ENCODE peak calls at places on chromosomes 1 and 21, in five cellular contexts. X, I, N, Q and E are unnamed samples.

GRCh38 chr1:96845464-96845863 is 123.9 kb downstream of the PTBP2 start:
- DNase-seq in X (peak), I (no peak), N (no peak), Q (peak), E (peak)

GRCh38 chr1:225695578-225696332 is 42.8 kb upstream of the ENAH start:
- DNase-seq in X (no peak), I (no peak), N (no peak), Q (no peak), E (peak)

GRCh38 chr1:176800978-176801552 is 338.1 kb downstream of the PAPPA2 start:
- DNase-seq in X (peak), I (no peak), N (no peak), Q (no peak), E (no peak)

GRCh38 chr1:110879758-110880606 is 7.0 kb downstream of the CD53 start:
- DNase-seq in X (no peak), I (no peak), N (no peak), Q (no peak), E (peak)

GRCh38 chr1:153509729-153510354 is 25.9 kb downstream of the S100A6 start:
- DNase-seq in X (peak), I (peak), N (peak), Q (no peak), E (peak)

GRCh38 chr1:112818990-112819689 is 104.0 kb upstream of the PPM1J start:
- DNase-seq in X (peak), I (peak), N (peak), Q (peak), E (peak)

GRCh38 chr21:34981793-34982192 is 67.3 kb downstream of the RUNX1 start:
- DNase-seq in X (no peak), I (no peak), N (no peak), Q (no peak), E (no peak)

GRCh38 chr1:9453375-9454093 is 85.7 kb upstream of the SLC25A33 start:
- DNase-seq in X (no peak), I (no peak), N (no peak), Q (no peak), E (no peak)

GRCh38 chr21:15826147-15826780 is 96.5 kb downstream of the USP25 start:
- DNase-seq in X (peak), I (no peak), N (peak), Q (peak), E (peak)

GRCh38 chr1:234326493-234327366 is 46.5 kb upstream of the COA6 start:
- DNase-seq in X (peak), I (peak), N (peak), Q (peak), E (peak)

GRCh38 chr21:31459457-31459856 is 115.4 kb upstream of the TIAM1 start:
- DNase-seq in X (peak), I (no peak), N (no peak), Q (no peak), E (no peak)

GRCh38 chr1:220788146-220788545 is 1.4 kb downstream of the MTARC1 start:
- DNase-seq in X (peak), I (no peak), N (no peak), Q (peak), E (no peak)

GRCh38 chr1:204426474-204426873 is 14.9 kb upstream of the PPP1R15B start:
- DNase-seq in X (no peak), I (no peak), N (no peak), Q (no peak), E (no peak)

GRCh38 chr1:51736702-51737101 is 119.8 kb downstream of the OSBPL9 start:
- DNase-seq in X (no peak), I (peak), N (peak), Q (peak), E (peak)

GRCh38 chr1:110477445-110477957 is 26.6 kb downstream of the PROK1 start:
- DNase-seq in X (peak), I (no peak), N (no peak), Q (peak), E (peak)

GRCh38 chr1:85320371-85321131 is 44.1 kb upstream of the BCL10 start:
- DNase-seq in X (no peak), I (no peak), N (peak), Q (peak), E (peak)

GRCh38 chr1:15151377-15151806 is 2.2 kb upstream of the TMEM51 start:
- DNase-seq in X (no peak), I (no peak), N (no peak), Q (no peak), E (no peak)

GRCh38 chr1:21857142-21857839 is 45.2 kb downstream of the LDLRAD2 start:
- DNase-seq in X (no peak), I (no peak), N (peak), Q (peak), E (no peak)

GRCh38 chr1:9127395-9128160 is 1.3 kb downstream of the GPR157 start:
- DNase-seq in X (no peak), I (no peak), N (no peak), Q (no peak), E (no peak)

GRCh38 chr1:7613851-7614205 is 157.3 kb upstream of the VAMP3 start:
- DNase-seq in X (no peak), I (no peak), N (no peak), Q (no peak), E (no peak)

GRCh38 chr1:212515329-212515760 is 82.6 kb downstream of the NENF start:
- DNase-seq in X (peak), I (no peak), N (no peak), Q (no peak), E (no peak)

GRCh38 chr1:77489910-77490309 is 192.5 kb downstream of the ZZZ3 start:
- DNase-seq in X (no peak), I (no peak), N (peak), Q (peak), E (no peak)

GRCh38 chr1:65176071-65176470 is 28.1 kb downstream of the AK4 start:
- DNase-seq in X (no peak), I (no peak), N (no peak), Q (no peak), E (no peak)
- TF ChIP-seq CTCF in X (no peak), I (no peak), N (no peak), Q (no peak), E (no peak)

DNA sequence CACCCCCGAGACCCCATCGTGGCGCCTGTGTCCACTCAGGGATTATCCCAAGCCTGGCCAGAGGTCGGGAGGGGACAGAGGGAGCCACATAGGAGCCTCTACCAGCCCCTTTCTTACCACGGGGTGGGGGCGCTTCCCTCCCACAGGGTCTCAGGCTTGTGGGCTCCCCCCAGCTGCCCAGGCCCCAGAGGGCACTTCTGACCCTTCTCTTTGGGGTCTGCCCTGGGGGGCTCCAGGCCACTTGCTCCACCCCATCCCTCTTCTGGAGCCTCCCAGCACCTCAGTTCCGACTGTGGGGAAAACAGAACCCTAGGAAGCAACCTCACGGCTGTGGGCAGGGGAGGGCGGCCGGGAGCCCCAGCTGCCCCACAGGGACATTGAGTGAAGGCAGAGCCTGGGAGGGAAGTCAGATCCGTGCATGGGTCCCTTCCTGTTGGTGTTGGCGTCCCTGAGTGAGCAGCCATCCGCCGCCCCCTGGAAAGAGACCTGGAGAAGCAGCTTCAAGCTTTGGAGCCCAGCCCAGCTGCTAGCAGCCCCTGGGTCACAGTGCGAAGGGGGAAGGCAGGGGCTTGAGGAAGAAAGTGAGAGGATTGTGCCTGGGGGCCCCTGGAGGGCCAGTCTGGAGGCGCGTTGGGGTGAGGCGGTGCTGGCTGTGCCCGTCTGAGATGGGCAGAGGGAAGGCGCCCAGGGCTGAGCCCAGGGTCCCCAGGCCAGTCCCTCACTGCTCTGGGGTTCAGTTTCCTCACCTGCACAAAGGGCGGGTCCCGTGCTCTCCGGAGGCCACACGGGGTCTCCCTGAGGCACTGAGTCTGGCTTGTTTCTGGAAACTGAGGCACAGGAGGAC is 22.1 kb downstream of the RRP1 start:
- DNase-seq in X (peak), I (no peak), N (no peak), Q (no peak), E (no peak)
- H3K4me3 ChIP-seq in X (no peak), I (no peak), N (no peak), Q (no peak), E (peak)

GRCh38 chr1:40094481-40095110 is 2.5 kb downstream of the PPT1 start:
- DNase-seq in X (no peak), I (no peak), N (no peak), Q (no peak), E (no peak)

GRCh38 chr1:40092241-40092640 is 4.8 kb downstream of the PPT1 start:
- DNase-seq in X (no peak), I (no peak), N (no peak), Q (peak), E (no peak)

GRCh38 chr1:40092811-40093617 is 4.0 kb downstream of the PPT1 start:
- DNase-seq in X (no peak), I (no peak), N (no peak), Q (peak), E (no peak)

GRCh38 chr1:40096646-40096976 is 441 bp downstream of the PPT1 start:
- DNase-seq in X (no peak), I (no peak), N (no peak), Q (no peak), E (no peak)

GRCh38 chr1:40096977-40097782 is at the start of gene PPT1:
- DNase-seq in X (peak), I (peak), N (peak), Q (peak), E (peak)
- TF ChIP-seq CTCF in X (no peak), I (no peak), N (peak), Q (no peak), E (peak)

GRCh38 chr1:155713054-155713453 is 24.2 kb downstream of the DAP3 start:
- DNase-seq in X (no peak), I (no peak), N (no peak), Q (no peak), E (no peak)

GRCh38 chr1:155717041-155717440 is 28.1 kb downstream of the DAP3 start:
- DNase-seq in X (no peak), I (no peak), N (no peak), Q (no peak), E (no peak)

GRCh38 chr1:155719703-155720102 is 30.8 kb downstream of the DAP3 start:
- DNase-seq in X (no peak), I (no peak), N (no peak), Q (no peak), E (no peak)

GRCh38 chr1:155715777-155716176 is 26.9 kb downstream of the DAP3 start:
- DNase-seq in X (no peak), I (no peak), N (no peak), Q (no peak), E (no peak)
- H3K4me3 ChIP-seq in X (no peak), I (no peak), N (no peak), Q (no peak), E (no peak)

DNA sequence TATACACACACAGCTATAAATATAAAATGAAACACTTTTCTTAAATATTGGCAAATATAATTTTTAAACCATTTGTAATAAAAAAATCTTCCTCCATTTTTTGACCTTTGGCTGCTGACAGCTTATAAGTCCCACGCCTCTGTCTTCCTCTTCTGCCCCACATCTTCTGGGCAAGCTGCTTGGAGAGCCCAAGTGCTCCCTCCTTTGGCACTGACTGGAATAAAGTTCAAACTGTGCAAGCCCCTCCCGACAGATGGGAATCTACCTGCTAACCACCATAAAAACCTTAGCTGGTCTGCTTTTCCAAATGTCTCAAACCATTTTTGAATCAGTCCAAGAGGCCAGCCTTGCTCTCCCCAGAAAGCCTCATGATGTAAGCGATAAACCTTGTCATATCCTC is 99.7 kb downstream of the SNX7 start:
- DNase-seq in X (peak), I (no peak), N (no peak), Q (no peak), E (peak)
- TF ChIP-seq CTCF in X (peak), I (no peak), N (no peak), Q (no peak), E (peak)

DNA sequence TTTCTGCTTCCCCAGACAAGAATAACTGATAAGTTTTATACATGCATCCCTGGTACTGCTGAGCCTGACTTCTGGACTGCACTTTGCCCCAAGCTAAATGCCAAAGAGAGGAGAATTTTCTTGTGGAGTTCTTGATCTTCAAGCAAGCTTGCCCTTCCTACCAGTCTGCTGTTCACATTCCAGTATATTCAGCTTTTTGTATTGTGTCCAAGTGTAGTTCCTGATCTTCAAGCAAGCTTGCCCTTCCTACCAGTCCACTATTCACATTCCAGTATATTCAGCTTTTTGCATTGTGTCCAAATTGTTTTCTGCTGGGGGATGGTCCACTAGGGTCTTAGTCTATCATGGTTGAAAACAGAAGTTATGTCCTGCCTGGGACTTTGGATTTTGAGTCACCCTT is 899 bp upstream of the TSEN15 start:
- DNase-seq in X (no peak), I (no peak), N (peak), Q (peak), E (no peak)
- H3K4me3 ChIP-seq in X (peak), I (peak), N (peak), Q (peak), E (no peak)

DNA sequence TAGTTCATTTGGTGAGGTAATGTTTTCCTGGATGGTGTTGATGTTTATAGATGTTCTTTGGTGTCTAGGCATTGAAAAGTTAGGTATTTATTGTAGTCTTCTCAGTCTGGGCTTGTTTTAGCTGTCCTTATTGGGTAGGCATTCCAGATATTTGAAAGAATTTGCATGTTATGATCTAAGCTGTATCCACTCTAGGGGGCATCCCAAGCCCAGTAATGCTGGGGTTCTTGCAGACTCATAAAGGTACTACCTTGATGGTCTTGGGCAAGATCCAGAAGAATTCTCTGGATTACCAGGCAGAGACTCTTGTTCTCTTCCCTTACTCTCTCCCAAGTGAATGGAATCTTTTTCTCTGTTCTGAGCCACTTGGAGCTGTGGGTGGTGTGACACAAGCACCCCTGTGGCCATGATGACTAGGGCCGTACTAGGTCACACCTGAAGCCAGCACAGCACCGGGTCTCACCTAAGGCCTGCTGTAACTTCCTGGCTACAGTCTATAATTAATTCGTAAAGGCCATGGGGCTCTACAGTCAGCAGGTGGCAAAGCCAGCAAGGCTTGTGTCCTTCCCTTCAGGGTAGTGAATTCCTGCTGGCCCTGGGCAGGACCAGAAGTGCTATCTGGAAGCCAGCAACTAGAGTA is 74.8 kb upstream of the PDE4B start:
- DNase-seq in X (no peak), I (no peak), N (peak), Q (peak), E (no peak)
- TF ChIP-seq CTCF in X (peak), I (no peak), N (peak), Q (peak), E (no peak)